ENCODE peak calls at places on chromosome 7, in four cellular contexts. M is WERI-Rb-1, T is cardiac muscle cell, U is BJ. Z is an unnamed sample.

GRCh38 chr7:23864984-23865383 is 155.0 kb downstream of the STK31 start:
- DNase-seq in M (no peak), U (no peak), T (no peak), Z (peak)

GRCh38 chr7:80458822-80459725 is 52.8 kb downstream of the GNAT3 start:
- DNase-seq in U (no peak), M (no peak), T (no peak), Z (no peak)

GRCh38 chr7:109806548-109806947 is 1236.9 kb downstream of the DNAJB9 start:
- DNase-seq in M (no peak), T (no peak), U (no peak), Z (no peak)

GRCh38 chr7:93047514-93048099 is 70.2 kb downstream of the SAMD9 start:
- DNase-seq in U (no peak), T (no peak), M (no peak), Z (no peak)

GRCh38 chr7:6367701-6368211 is 80.0 kb downstream of the DAGLB start:
- DNase-seq in U (no peak), T (no peak), M (no peak), Z (peak)

GRCh38 chr7:107078517-107078966 is 34.0 kb downstream of the PRKAR2B start:
- DNase-seq in U (no peak), T (peak), M (no peak), Z (peak)

GRCh38 chr7:102063736-102064135 is 222.9 kb upstream of the SH2B2 start:
- DNase-seq in U (peak), T (peak), M (no peak), Z (peak)

GRCh38 chr7:27636326-27637006 is 26.2 kb downstream of the HIBADH start:
- DNase-seq in T (no peak), U (no peak), M (no peak), Z (peak)

GRCh38 chr7:12623885-12624498 is 53.5 kb downstream of the SCIN start:
- DNase-seq in T (peak), U (no peak), M (no peak), Z (peak)

GRCh38 chr7:109751241-109751640 is 1181.6 kb downstream of the DNAJB9 start:
- DNase-seq in M (no peak), T (no peak), U (no peak), Z (no peak)

GRCh38 chr7:86407291-86407690 is 236.4 kb upstream of the GRM3 start:
- DNase-seq in M (no peak), T (no peak), U (no peak), Z (no peak)

GRCh38 chr7:27616914-27617548 is 45.7 kb downstream of the HIBADH start:
- DNase-seq in T (no peak), U (no peak), M (no peak), Z (no peak)

GRCh38 chr7:118259115-118259514 is 34.6 kb downstream of the ANKRD7 start:
- DNase-seq in M (no peak), T (no peak), U (no peak), Z (peak)

GRCh38 chr7:128891110-128891941 is 19.2 kb downstream of the KCP start:
- DNase-seq in T (no peak), M (peak), U (no peak), Z (no peak)

GRCh38 chr7:12458520-12459131 is 55.0 kb upstream of the VWDE start:
- DNase-seq in U (no peak), M (peak), T (peak), Z (peak)

GRCh38 chr7:141355057-141355456 is 196.2 kb upstream of the AGK start:
- DNase-seq in M (no peak), T (no peak), U (no peak), Z (peak)

GRCh38 chr7:43014374-43014773 is 82.2 kb downstream of the MRPL32 start:
- DNase-seq in M (no peak), T (no peak), U (no peak), Z (no peak)

GRCh38 chr7:44912775-44913347 is 27.5 kb upstream of the PURB start:
- DNase-seq in M (no peak), T (no peak), U (no peak), Z (no peak)

GRCh38 chr7:131604841-131605279 is 48.4 kb upstream of the PODXL start:
- DNase-seq in M (no peak), U (peak), T (no peak), Z (peak)

GRCh38 chr7:28956608-28957063 is 1.5 kb downstream of the TRIL start:
- DNase-seq in M (peak), U (no peak), T (peak), Z (peak)

GRCh38 chr7:121753965-121754364 is 119.0 kb upstream of the PTPRZ1 start:
- DNase-seq in T (no peak), M (no peak), U (no peak), Z (no peak)

GRCh38 chr7:38321515-38321944 is 48.1 kb upstream of the TARP start:
- DNase-seq in U (peak), M (no peak), T (no peak), Z (peak)

GRCh38 chr7:438361-438760 is 81.3 kb downstream of the PDGFA start:
- DNase-seq in U (no peak), M (no peak), T (no peak), Z (no peak)

GRCh38 chr7:2687881-2688318 is at the start of gene AMZ1:
- DNase-seq in M (no peak), T (no peak), U (no peak), Z (no peak)

GRCh38 chr7:145909956-145910611 is 206.5 kb upstream of the CNTNAP2 start:
- DNase-seq in M (no peak), U (no peak), T (no peak), Z (peak)

GRCh38 chr7:122987463-122987862 is 8.0 kb downstream of the TAS2R16 start:
- DNase-seq in T (no peak), M (no peak), U (no peak), Z (no peak)

GRCh38 chr7:101984997-101985645 is 167.7 kb downstream of the CUX1 start:
- DNase-seq in T (no peak), M (no peak), U (no peak), Z (no peak)

GRCh38 chr7:69873512-69873911 is 275.2 kb downstream of the AUTS2 start:
- DNase-seq in T (no peak), U (no peak), M (no peak), Z (no peak)

GRCh38 chr7:134589491-134589941 is 40.6 kb downstream of the AKR1B15 start:
- DNase-seq in M (no peak), T (no peak), U (no peak), Z (no peak)

GRCh38 chr7:71131256-71131752 is 640 bp upstream of the GALNT17 start:
- DNase-seq in T (peak), U (no peak), M (peak), Z (no peak)

GRCh38 chr7:48094861-48095293 is 5.8 kb downstream of the UPP1 start:
- DNase-seq in T (no peak), M (no peak), U (no peak), Z (peak)

GRCh38 chr7:32039000-32039756 is 31.0 kb downstream of the PDE1C start:
- DNase-seq in T (peak), U (no peak), M (peak), Z (no peak)

DNA sequence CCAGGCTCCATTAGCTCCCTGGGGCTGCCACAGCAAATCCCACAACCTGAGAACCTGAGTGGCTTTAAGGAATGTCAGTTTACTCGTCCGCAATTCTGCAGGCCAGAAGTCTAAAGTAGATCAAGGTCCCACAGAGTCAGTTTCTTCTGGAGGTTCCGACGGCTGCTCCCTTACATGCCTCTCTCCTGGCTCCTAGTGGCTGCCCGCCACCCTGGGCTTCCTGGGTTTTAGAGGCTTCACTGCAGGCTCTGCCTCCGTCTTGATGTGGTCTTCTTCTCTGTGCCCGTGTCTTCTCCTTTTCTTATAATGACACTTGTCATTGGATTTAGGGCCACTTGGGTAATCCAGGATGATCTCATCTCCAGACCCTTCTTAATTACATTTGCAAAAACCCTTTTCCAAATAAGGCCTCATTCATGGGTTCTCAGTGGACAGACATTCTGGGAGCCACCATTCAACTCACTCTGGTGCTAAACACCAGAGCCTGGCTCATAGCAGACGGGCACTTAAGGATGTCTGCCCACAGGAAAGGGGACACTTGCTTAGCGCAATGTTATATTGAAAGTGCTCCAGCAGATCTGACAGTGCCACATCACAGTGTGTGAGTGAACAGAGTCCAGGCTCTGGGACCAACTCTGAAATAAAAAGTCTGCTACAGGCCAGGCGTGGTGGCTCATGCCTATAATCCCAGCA is 77.6 kb downstream of the VWC2 start:
- DNase-seq in T (peak), M (peak), U (no peak), Z (no peak)
- TF ChIP-seq CTCF in T (no peak), M (peak), U (no peak), Z (no peak)

GRCh38 chr7:7946486-7946885 is 22.1 kb upstream of the GLCCI1 start:
- DNase-seq in U (no peak), M (no peak), T (no peak), Z (no peak)
- H3K4me3 ChIP-seq in U (no peak), M (no peak), T (no peak), Z (no peak)

GRCh38 chr7:127566242-127566641 is 19.2 kb downstream of the GCC1 start:
- DNase-seq in M (no peak), U (no peak), T (no peak), Z (no peak)
- TF ChIP-seq CTCF in M (no peak), U (no peak), T (no peak), Z (no peak)

GRCh38 chr7:25802057-25802456 is 349.9 kb upstream of the NFE2L3 start:
- DNase-seq in M (no peak), T (no peak), U (no peak), Z (no peak)
- H3K4me3 ChIP-seq in M (no peak), T (no peak), U (no peak), Z (no peak)

GRCh38 chr7:4973728-4974198 is 14.8 kb upstream of the MMD2 start:
- DNase-seq in T (peak), U (peak), M (peak), Z (peak)
- TF ChIP-seq CTCF in T (peak), U (peak), M (peak), Z (peak)

DNA sequence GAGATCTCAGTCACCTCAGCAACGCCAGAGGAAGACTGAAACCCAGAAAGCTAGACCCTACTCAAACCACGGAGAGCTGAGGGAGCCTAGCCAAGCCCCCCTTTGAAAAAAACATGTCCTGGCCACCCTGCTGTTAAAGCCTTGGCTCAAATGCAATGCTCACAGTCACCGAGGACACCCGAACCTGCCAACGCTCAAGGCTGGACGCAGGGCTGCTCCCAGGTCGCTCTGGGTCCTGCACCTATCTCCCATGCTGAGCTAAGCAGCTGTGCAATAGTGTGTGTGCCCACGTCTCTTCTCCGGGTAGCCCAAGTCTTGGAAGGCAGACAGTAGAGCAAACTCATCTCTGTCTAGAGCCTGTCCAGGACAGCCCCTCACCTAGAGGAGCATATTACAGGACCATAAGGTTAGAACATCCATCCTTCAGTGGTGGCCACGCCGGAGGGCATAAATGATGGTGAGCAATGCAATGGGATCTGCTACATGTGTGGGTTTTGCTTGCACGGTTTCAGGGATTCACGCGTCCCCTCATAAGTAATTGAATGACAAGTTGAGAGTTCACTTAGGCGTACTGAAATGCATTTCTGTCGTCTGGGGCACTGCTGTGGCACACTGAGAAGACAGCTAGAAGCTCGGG is 94.2 kb upstream of the DDC start:
- DNase-seq in M (no peak), T (no peak), U (no peak), Z (no peak)
- H3K4me3 ChIP-seq in M (no peak), T (no peak), U (no peak), Z (no peak)

GRCh38 chr7:19122018-19122588 is 4.7 kb upstream of the TWIST1 start:
- DNase-seq in U (no peak), T (peak), M (no peak), Z (peak)
- TF ChIP-seq CTCF in U (peak), T (peak), M (peak), Z (peak)

GRCh38 chr7:50812109-50812508 is 29.4 kb upstream of the GRB10 start:
- DNase-seq in U (no peak), M (no peak), T (no peak), Z (no peak)
- H3K4me3 ChIP-seq in U (no peak), M (no peak), T (no peak), Z (no peak)

GRCh38 chr7:154913645-154914579 is 89.0 kb downstream of the PAXIP1 start:
- DNase-seq in T (peak), M (peak), U (no peak), Z (peak)

GRCh38 chr7:154916381-154917213 is 86.3 kb downstream of the PAXIP1 start:
- DNase-seq in M (no peak), T (no peak), U (no peak), Z (no peak)

GRCh38 chr7:154915600-154915999 is 87.3 kb downstream of the PAXIP1 start:
- DNase-seq in T (no peak), U (no peak), M (no peak), Z (no peak)

GRCh38 chr7:154912921-154913644 is 89.8 kb downstream of the PAXIP1 start:
- DNase-seq in M (no peak), U (no peak), T (no peak), Z (no peak)

DNA sequence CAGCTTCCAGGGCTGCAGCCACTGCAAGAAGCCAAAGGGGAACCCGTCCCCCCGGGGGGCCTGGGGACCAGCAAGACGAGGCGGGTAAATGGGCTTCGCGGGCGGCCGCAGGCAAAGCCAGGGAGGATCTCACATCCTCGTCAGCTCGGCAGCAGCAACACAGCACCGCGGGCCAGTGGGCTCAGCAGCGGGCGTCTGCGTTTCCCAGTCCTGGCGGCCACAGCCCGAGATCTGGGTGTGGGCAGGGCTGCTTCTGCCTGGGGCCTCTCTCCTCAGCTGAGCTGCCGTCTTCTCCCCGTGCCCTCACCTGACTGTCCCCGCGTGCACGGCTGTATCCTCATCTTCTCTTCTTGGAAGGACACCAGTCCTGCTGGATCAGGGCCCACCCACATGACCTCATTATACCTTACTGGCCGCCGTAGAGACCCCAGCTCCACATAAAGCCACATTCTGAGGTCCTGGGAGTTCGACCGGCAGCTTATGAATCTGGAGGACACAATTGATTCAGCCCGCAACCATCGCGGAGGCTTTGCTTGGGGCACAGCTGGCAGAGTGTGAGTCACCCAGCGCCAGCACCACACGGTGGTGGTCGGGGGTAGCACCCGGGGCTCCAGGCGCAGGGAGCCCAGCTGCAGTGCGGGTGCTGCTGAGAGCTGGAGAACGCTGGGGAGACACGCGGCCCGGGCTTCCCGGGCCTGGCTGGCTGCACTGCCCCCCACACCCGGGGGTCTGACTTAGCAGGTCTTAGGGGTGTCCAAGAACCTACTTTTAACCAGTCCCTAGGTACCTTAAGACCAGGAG is 88.1 kb downstream of the PAXIP1 start:
- DNase-seq in M (no peak), U (no peak), T (no peak), Z (no peak)
- TF ChIP-seq CTCF in M (peak), U (no peak), T (no peak), Z (no peak)

Z was measured in fibroblast of pulmonary artery.